ENCODE peak calls at places on chromosomes 2 and 18, in eight cellular contexts. D is brain microvascular endothelial cell, N is AG04450, J is left lung, S is neural progenitor cell, R is colonic mucosa, F is adrenal gland, X is fibroblast of the aortic adventitia. I is an unnamed sample.

GRCh38 chr18:48885266-48885950 is 65.4 kb downstream of the SMAD7 start:
- DNase-seq in F (no peak), N (no peak), X (no peak), R (no peak), D (no peak), S (no peak), J (peak), I (no peak)

GRCh38 chr2:236366406-236366805 is 102.2 kb upstream of the ASB18 start:
- DNase-seq in S (no peak), X (no peak), J (no peak), R (no peak), F (no peak), D (no peak), N (no peak), I (no peak)

GRCh38 chr18:48335829-48336228 is 73.4 kb downstream of the ZBTB7C start:
- DNase-seq in J (peak), R (no peak), F (no peak), D (no peak), S (peak), X (peak), N (no peak), I (no peak)

GRCh38 chr2:58502931-58503330 is 261.8 kb upstream of the FANCL start:
- DNase-seq in N (no peak), S (no peak), R (no peak), D (no peak), F (no peak), J (no peak), X (no peak), I (no peak)

GRCh38 chr2:152335851-152336102 is 803 bp downstream of the FMNL2 start:
- DNase-seq in S (no peak), F (no peak), R (peak), D (no peak), X (no peak), J (peak), N (no peak), I (no peak)

GRCh38 chr18:79486356-79487197 is 90.8 kb downstream of the NFATC1 start:
- DNase-seq in S (no peak), X (no peak), D (no peak), J (peak), R (no peak), N (no peak), F (no peak), I (no peak)

GRCh38 chr2:217399288-217399687 is 539.4 kb upstream of the TNP1 start:
- DNase-seq in X (peak), D (peak), J (no peak), R (no peak), F (no peak), S (no peak), N (peak), I (no peak)

GRCh38 chr18:48669180-48669675 is 130.4 kb downstream of the CTIF start:
- DNase-seq in N (no peak), R (no peak), S (no peak), J (no peak), X (no peak), D (no peak), F (no peak), I (no peak)

GRCh38 chr2:165032559-165032958 is 77.2 kb upstream of the SLC38A11 start:
- DNase-seq in S (no peak), X (no peak), F (no peak), N (no peak), R (no peak), J (no peak), D (no peak), I (no peak)

GRCh38 chr2:75548036-75548573 is 12.6 kb downstream of the EVA1A start:
- DNase-seq in R (no peak), J (no peak), S (no peak), X (no peak), N (no peak), D (peak), F (no peak), I (no peak)

GRCh38 chr2:47299555-47299954 is 103.4 kb upstream of the MSH2 start:
- DNase-seq in X (peak), F (no peak), D (peak), R (no peak), N (peak), S (no peak), J (no peak), I (peak)

GRCh38 chr2:136139601-136140000 is 21.7 kb upstream of the CXCR4 start:
- DNase-seq in R (no peak), X (no peak), N (no peak), F (no peak), J (no peak), S (no peak), D (no peak), I (no peak)
- H3K4me3 ChIP-seq in R (no peak), X (no peak), N (no peak), F (no peak), J (no peak), S (no peak), D (no peak), I (no peak)

GRCh38 chr18:38966846-38967245 is 1401.2 kb upstream of the CELF4 start:
- DNase-seq in R (no peak), N (no peak), F (no peak), S (no peak), D (peak), J (no peak), X (no peak), I (no peak)

GRCh38 chr18:38961880-38962279 is 1396.3 kb upstream of the CELF4 start:
- DNase-seq in J (no peak), R (no peak), N (no peak), S (peak), D (no peak), X (no peak), F (no peak), I (no peak)

GRCh38 chr18:38963943-38964660 is 1398.5 kb upstream of the CELF4 start:
- DNase-seq in J (no peak), S (no peak), N (no peak), F (no peak), D (no peak), R (no peak), X (no peak), I (no peak)
- TF ChIP-seq CTCF in J (no peak), S (no peak), N (no peak), F (no peak), D (no peak), R (no peak), X (no peak), I (no peak)

GRCh38 chr2:72953528-72953927 is 36.2 kb downstream of the EMX1 start:
- DNase-seq in R (no peak), X (no peak), N (no peak), D (no peak), S (no peak), F (no peak), J (no peak), I (no peak)
- H3K4me3 ChIP-seq in R (no peak), X (no peak), N (no peak), D (no peak), S (no peak), F (no peak), J (no peak), I (no peak)

DNA sequence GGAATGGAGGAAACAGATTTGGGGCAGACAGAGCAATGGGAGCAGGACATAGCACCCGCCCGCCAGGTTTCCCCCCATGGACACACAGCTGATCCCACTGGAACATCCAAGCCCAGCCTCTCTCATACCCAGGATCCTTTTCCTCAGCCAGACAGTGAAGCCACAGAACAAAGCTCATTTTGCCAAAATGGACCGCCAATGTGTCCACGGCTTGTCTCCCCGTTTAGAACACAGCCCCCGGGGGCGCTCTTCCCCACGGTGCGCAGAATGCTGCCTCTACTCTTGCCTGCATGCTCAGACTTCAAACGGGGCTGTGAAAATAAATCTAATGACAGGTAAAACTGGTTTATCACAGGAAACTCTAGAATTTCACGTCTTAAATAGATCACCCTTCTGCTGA is 548.5 kb upstream of the ID2 start:
- DNase-seq in S (no peak), R (no peak), J (no peak), X (no peak), F (no peak), N (no peak), D (no peak), I (no peak)
- TF ChIP-seq CTCF in S (no peak), R (no peak), J (no peak), X (no peak), F (no peak), N (no peak), D (no peak), I (no peak)

DNA sequence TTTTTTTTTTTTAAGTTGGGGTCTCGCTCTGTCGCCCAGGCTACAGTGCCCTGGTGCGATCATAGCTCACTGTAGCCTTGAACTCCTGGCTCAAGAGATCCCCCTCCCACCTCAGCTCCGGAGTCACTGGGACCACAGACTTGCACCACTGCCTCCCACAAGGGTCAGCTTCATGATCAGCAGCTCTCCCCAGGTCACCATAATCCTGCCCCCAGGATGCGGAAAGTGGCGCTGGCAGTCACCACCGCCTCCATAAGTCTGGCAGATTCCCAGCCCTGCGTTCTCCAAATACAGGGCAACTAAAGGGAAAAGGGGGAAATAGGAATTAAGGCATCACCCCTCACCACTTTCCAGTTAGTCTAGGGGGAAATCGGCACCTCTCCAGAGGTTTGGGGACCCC is 5.2 kb upstream of the ARID5A start:
- DNase-seq in X (no peak), J (no peak), D (no peak), F (peak), N (no peak), S (no peak), R (no peak), I (no peak)
- H3K4me3 ChIP-seq in X (no peak), J (no peak), D (no peak), F (peak), N (no peak), S (peak), R (no peak), I (no peak)

GRCh38 chr2:52956115-52956514 is 811.5 kb upstream of the CHAC2 start:
- DNase-seq in X (no peak), S (no peak), D (no peak), F (no peak), J (no peak), R (no peak), N (no peak), I (no peak)

GRCh38 chr2:52960891-52961290 is 806.7 kb upstream of the CHAC2 start:
- DNase-seq in J (no peak), N (no peak), F (no peak), X (no peak), S (peak), D (no peak), R (no peak), I (no peak)

GRCh38 chr2:52955079-52955478 is 812.5 kb upstream of the CHAC2 start:
- DNase-seq in D (no peak), F (no peak), S (no peak), X (no peak), N (no peak), R (no peak), J (no peak), I (no peak)

GRCh38 chr2:52959801-52960200 is 807.8 kb upstream of the CHAC2 start:
- DNase-seq in F (no peak), J (no peak), N (no peak), S (no peak), R (no peak), X (no peak), D (no peak), I (no peak)

DNA sequence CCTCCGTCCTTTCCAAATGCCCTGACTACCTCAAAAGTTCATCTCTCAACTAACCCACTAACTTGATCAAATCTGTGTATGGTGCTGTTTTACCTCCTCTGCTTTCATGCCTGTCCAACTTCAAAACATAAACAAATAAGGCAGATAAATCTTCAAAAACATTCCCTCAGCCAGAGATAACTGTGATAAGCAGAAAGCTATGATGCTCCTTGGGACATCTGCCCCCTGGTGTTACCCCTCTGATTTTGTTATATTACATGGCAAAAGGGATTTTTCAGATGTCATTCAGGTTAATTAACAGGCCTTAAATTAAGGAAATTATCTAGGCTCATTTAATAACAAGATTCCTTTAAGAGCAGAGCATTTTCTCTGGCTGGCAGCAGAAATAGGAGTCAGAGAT is 810.8 kb upstream of the CHAC2 start:
- DNase-seq in F (no peak), J (no peak), D (no peak), R (no peak), N (no peak), X (no peak), S (no peak), I (no peak)
- TF ChIP-seq CTCF in F (no peak), J (no peak), D (peak), R (no peak), N (peak), X (peak), S (peak), I (no peak)

DNA sequence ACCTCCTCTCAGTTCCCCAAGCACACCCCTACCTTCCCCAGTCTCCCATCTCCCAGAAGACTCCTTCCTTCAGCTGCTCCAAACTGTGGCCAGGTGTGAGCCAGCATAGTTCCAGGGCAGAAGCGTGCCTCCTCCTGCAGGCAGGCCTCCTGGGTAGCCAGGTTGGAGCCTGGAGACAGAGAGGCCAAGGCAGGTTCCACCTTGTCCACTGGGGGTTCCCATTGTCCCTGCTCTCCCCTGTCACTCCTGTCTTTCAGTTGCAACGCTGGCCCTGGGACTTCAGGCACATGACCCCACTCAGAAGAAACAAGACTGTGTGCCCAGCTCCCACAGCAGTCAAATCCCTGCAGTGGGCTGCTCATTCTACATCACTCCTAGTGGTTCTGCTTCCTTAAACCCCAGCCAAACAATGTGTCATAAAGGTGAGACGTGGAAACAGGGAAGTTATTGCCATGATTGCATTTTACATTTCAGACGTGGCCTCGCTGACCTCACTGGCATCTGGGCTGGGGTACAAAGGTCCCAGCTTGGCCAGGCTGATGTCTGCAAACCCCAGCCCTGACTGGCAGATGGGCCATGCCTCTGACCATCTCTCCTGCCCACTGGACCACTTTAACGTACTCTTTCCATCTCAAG is 96.5 kb upstream of the BOD1L2 start:
- DNase-seq in R (peak), X (no peak), S (no peak), N (no peak), D (no peak), F (no peak), J (no peak), I (no peak)
- H3K4me3 ChIP-seq in R (no peak), X (no peak), S (no peak), N (no peak), D (no peak), F (no peak), J (no peak), I (no peak)

I was measured in AG04449.